ENCODE peak calls at places on chromosomes 13 and 19, in five cellular contexts. D is stimulated activated CD8-positive, alpha-beta memory T cell treated with anti-CD3 and anti-CD28 coated beads, Interleukin-4, amount 100 ng/mL, for 48 hours; F is Panc1; Q is left colon; M is D341Med. K is an unnamed sample.

GRCh38 chr19:55600336-55601028 is 394 bp downstream of the ZNF524 start:
- DNase-seq in Q (no peak), F (no peak), D (peak), M (peak), K (peak)

GRCh38 chr19:31946491-31946890 is 398.9 kb upstream of the ZNF507 start:
- DNase-seq in Q (no peak), M (no peak), F (no peak), D (no peak), K (no peak)

GRCh38 chr19:29927944-29928669 is 13.9 kb upstream of the URI1 start:
- DNase-seq in Q (no peak), M (no peak), F (no peak), D (no peak), K (no peak)

GRCh38 chr19:33052352-33052972 is 12.2 kb downstream of the RHPN2 start:
- DNase-seq in M (no peak), D (no peak), F (no peak), Q (no peak), K (no peak)

GRCh38 chr13:30719521-30719914 is 15.8 kb upstream of the ALOX5AP start:
- DNase-seq in Q (no peak), M (no peak), D (no peak), F (no peak), K (no peak)

GRCh38 chr19:51607077-51607476 is 23.1 kb downstream of the SIGLEC5 start:
- DNase-seq in F (no peak), D (peak), M (no peak), Q (peak), K (no peak)

GRCh38 chr19:8609210-8610040 is 1.1 kb downstream of the ADAMTS10 start:
- DNase-seq in Q (peak), F (no peak), D (peak), M (no peak), K (peak)

GRCh38 chr19:40717880-40718773 is 1.2 kb downstream of the ITPKC start:
- DNase-seq in D (no peak), F (no peak), M (peak), Q (peak), K (peak)

GRCh38 chr13:85314686-85315085 is 484.5 kb downstream of the SLITRK6 start:
- DNase-seq in F (no peak), M (peak), Q (no peak), D (no peak), K (peak)

GRCh38 chr13:99193152-99193551 is 7.5 kb upstream of the UBAC2 start:
- DNase-seq in Q (no peak), M (no peak), D (no peak), F (no peak), K (no peak)

GRCh38 chr13:97892717-97893116 is 60.8 kb upstream of the IPO5 start:
- DNase-seq in F (no peak), M (no peak), Q (no peak), D (no peak), K (no peak)

GRCh38 chr19:19514215-19514633 is 1.1 kb downstream of the TSSK6 start:
- DNase-seq in D (peak), Q (peak), F (no peak), M (no peak), K (no peak)

GRCh38 chr19:13103961-13104847 is 1.5 kb upstream of the LYL1 start:
- DNase-seq in F (no peak), M (peak), Q (peak), D (peak), K (peak)

GRCh38 chr13:101640797-101641400 is 188.4 kb downstream of the ITGBL1 start:
- DNase-seq in Q (no peak), D (no peak), M (no peak), F (no peak), K (no peak)

GRCh38 chr19:16462757-16463250 is 9.0 kb downstream of the EPS15L1 start:
- DNase-seq in M (no peak), Q (no peak), F (peak), D (no peak), K (no peak)

GRCh38 chr13:44159633-44160279 is 213.9 kb upstream of the SERP2 start:
- DNase-seq in F (peak), Q (no peak), D (no peak), M (no peak), K (no peak)

K was measured in WERI-Rb-1.